ENCODE peak calls at places on chromosomes 7 and 10, in eight cellular contexts. X, F, Y, H, K, N, G and I are unnamed samples.

GRCh38 chr10:83983578-83984255 is 155.6 kb upstream of the GHITM start:
- DNase-seq in X (peak), F (peak), Y (no peak), H (no peak), K (no peak), N (no peak), G (no peak), I (no peak)

GRCh38 chr7:107180378-107180777 is 11.6 kb downstream of the HBP1 start:
- DNase-seq in X (peak), F (no peak), Y (peak), H (peak), K (no peak), N (no peak), G (peak), I (no peak)

GRCh38 chr10:100836891-100837290 is 75.9 kb upstream of the SLF2 start:
- DNase-seq in X (no peak), F (no peak), Y (no peak), H (no peak), K (no peak), N (no peak), G (no peak), I (no peak)

GRCh38 chr10:123573236-123574147 is 92.7 kb upstream of the GPR26 start:
- DNase-seq in X (peak), F (peak), Y (peak), H (no peak), K (no peak), N (no peak), G (no peak), I (peak)

GRCh38 chr7:96034940-96035727 is 262.8 kb downstream of the DYNC1I1 start:
- DNase-seq in X (no peak), F (no peak), Y (no peak), H (no peak), K (no peak), N (no peak), G (peak), I (no peak)

GRCh38 chr7:105849122-105849855 is 27.1 kb downstream of the ATXN7L1 start:
- DNase-seq in X (peak), F (no peak), Y (peak), H (peak), K (no peak), N (no peak), G (no peak), I (no peak)

GRCh38 chr7:7816084-7816483 is 97.7 kb upstream of the RPA3 start:
- DNase-seq in X (no peak), F (no peak), Y (no peak), H (no peak), K (no peak), N (no peak), G (no peak), I (no peak)

GRCh38 chr10:78920011-78920410 is 148.8 kb upstream of the ZMIZ1 start:
- DNase-seq in X (no peak), F (no peak), Y (no peak), H (no peak), K (no peak), N (no peak), G (no peak), I (no peak)

GRCh38 chr10:48506147-48506917 is 98.5 kb downstream of the ARHGAP22 start:
- DNase-seq in X (peak), F (no peak), Y (no peak), H (no peak), K (no peak), N (peak), G (peak), I (no peak)

GRCh38 chr7:54799792-54800191 is 40.8 kb upstream of the SEC61G start:
- DNase-seq in X (no peak), F (no peak), Y (no peak), H (no peak), K (no peak), N (no peak), G (no peak), I (no peak)

GRCh38 chr10:62748386-62748785 is 56.1 kb upstream of the ADO start:
- DNase-seq in X (no peak), F (no peak), Y (no peak), H (no peak), K (no peak), N (no peak), G (no peak), I (no peak)

GRCh38 chr7:2049782-2050510 is 182.8 kb downstream of the MAD1L1 start:
- DNase-seq in X (no peak), F (peak), Y (no peak), H (no peak), K (no peak), N (no peak), G (no peak), I (no peak)

GRCh38 chr7:139423091-139423490 is 60.4 kb downstream of the KLRG2 start:
- DNase-seq in X (no peak), F (no peak), Y (no peak), H (no peak), K (no peak), N (no peak), G (no peak), I (no peak)

GRCh38 chr7:23356726-23357125 is 57.6 kb downstream of the MALSU1 start:
- DNase-seq in X (no peak), F (no peak), Y (no peak), H (no peak), K (no peak), N (no peak), G (no peak), I (no peak)

GRCh38 chr7:110307776-110308175 is 783.2 kb upstream of the LRRN3 start:
- DNase-seq in X (no peak), F (no peak), Y (no peak), H (no peak), K (no peak), N (no peak), G (peak), I (no peak)

GRCh38 chr7:71131256-71131752 is 640 bp upstream of the GALNT17 start:
- DNase-seq in X (no peak), F (peak), Y (no peak), H (no peak), K (no peak), N (no peak), G (no peak), I (no peak)

GRCh38 chr10:14356921-14357320 is 26.2 kb upstream of the FRMD4A start:
- DNase-seq in X (peak), F (no peak), Y (no peak), H (no peak), K (no peak), N (no peak), G (peak), I (no peak)

GRCh38 chr10:7085913-7086589 is 324.8 kb downstream of the SFMBT2 start:
- DNase-seq in X (peak), F (no peak), Y (no peak), H (no peak), K (no peak), N (no peak), G (peak), I (no peak)

GRCh38 chr10:124591123-124591495 is 129.5 kb downstream of the LHPP start:
- DNase-seq in X (no peak), F (peak), Y (no peak), H (no peak), K (no peak), N (no peak), G (no peak), I (no peak)